ENCODE peak calls at places on chromosomes 16 and 17, in six cellular contexts. D is activated CD8-positive, alpha-beta memory T cell treated with anti-CD3 and anti-CD28 coated beads for 1 hour; H is GM04504; Y is tibial nerve; R is CD4-positive, alpha-beta memory T cell; O is RPMI7951. A is an unnamed sample.
A peak's percentile ranks its signal among the peaks of the same experiment; 100 is the strongest.

GRCh38 chr17:74493381-74493833 is 27.0 kb downstream of the CD300A start:
- DNase-seq in D (peak; percentile 27), Y (peak; percentile 80), H (no peak), O (peak; percentile 61), R (peak; percentile 66), A (no peak)

GRCh38 chr17:17305282-17305801 is 2.2 kb downstream of the NT5M start:
- DNase-seq in Y (no peak), H (no peak), D (no peak), O (peak; percentile 11), R (peak; percentile 54), A (no peak)

GRCh38 chr16:59021751-59022150 is 287.6 kb upstream of the GOT2 start:
- DNase-seq in O (peak; percentile 1), D (no peak), Y (no peak), H (no peak), R (no peak), A (peak; percentile 27)

GRCh38 chr16:14501331-14502255 is 128.5 kb downstream of the PARN start:
- DNase-seq in R (no peak), Y (peak; percentile 83), D (no peak), H (peak; percentile 90), O (peak; percentile 95), A (peak; percentile 89)

GRCh38 chr16:78478267-78478821 is 378.9 kb downstream of the WWOX start:
- DNase-seq in Y (no peak), H (no peak), R (peak; percentile 7), O (no peak), D (no peak), A (no peak)

GRCh38 chr17:77884967-77885641 is 73.4 kb upstream of the TNRC6C start:
- DNase-seq in O (no peak), H (no peak), D (no peak), Y (no peak), R (no peak), A (no peak)

GRCh38 chr16:74874123-74874522 is 99.5 kb upstream of the FA2H start:
- DNase-seq in H (no peak), O (no peak), D (no peak), Y (no peak), R (no peak), A (no peak)

GRCh38 chr17:28475151-28475900 is 1.9 kb downstream of the SLC13A2 start:
- DNase-seq in R (no peak), H (no peak), O (no peak), D (no peak), Y (no peak), A (no peak)

GRCh38 chr17:58184308-58184985 is 8.1 kb upstream of the EPX start:
- DNase-seq in Y (no peak), D (no peak), O (peak; percentile 86), H (no peak), R (no peak), A (no peak)

GRCh38 chr16:31189412-31189778 is 9.5 kb downstream of the FUS start:
- DNase-seq in H (no peak), D (no peak), O (no peak), R (no peak), Y (no peak), A (no peak)